ENCODE peak calls at places on chromosomes 13 and 19, in nine cellular contexts. E is cardiac fibroblast; W is H9; Q is HL-60; X is fibroblast of pulmonary artery; V is T1000; H is neural progenitor cell; K is activated CD4-positive, alpha-beta T cell treated with anti-CD3 and anti-CD28 coated beads for 24 hours; B is EL. D is an unnamed sample.

GRCh38 chr13:49307365-49307764 is 59.6 kb downstream of the CDADC1 start:
- DNase-seq in E (peak), W (no peak), Q (no peak), X (no peak), V (no peak), H (no peak), K (no peak), B (no peak), D (no peak)

GRCh38 chr13:24127116-24127631 is 33.3 kb upstream of the SPATA13 start:
- DNase-seq in E (peak), W (no peak), Q (no peak), X (no peak), V (no peak), H (no peak), K (no peak), B (no peak), D (no peak)

GRCh38 chr13:101157261-101157660 is 259.0 kb downstream of the NALCN start:
- DNase-seq in E (no peak), W (no peak), Q (no peak), X (no peak), V (no peak), H (peak), K (no peak), B (peak), D (no peak)

GRCh38 chr19:47253467-47253881 is 2.9 kb upstream of the CCDC9 start:
- DNase-seq in E (peak), W (no peak), Q (no peak), X (peak), V (peak), H (no peak), K (no peak), B (peak), D (no peak)

GRCh38 chr19:43809762-43810696 is 7.8 kb upstream of the LYPD5 start:
- DNase-seq in E (peak), W (no peak), Q (peak), X (peak), V (no peak), H (peak), K (no peak), B (peak), D (peak)

GRCh38 chr19:2962018-2962670 is 15.2 kb upstream of the TLE6 start:
- DNase-seq in E (peak), W (peak), Q (peak), X (peak), V (no peak), H (peak), K (peak), B (peak), D (peak)

GRCh38 chr19:31054430-31054829 is 294.8 kb downstream of the TSHZ3 start:
- DNase-seq in E (peak), W (peak), Q (peak), X (peak), V (no peak), H (peak), K (peak), B (peak), D (peak)

GRCh38 chr19:14166448-14166847 is 30.1 kb upstream of the ASF1B start:
- DNase-seq in E (no peak), W (no peak), Q (no peak), X (no peak), V (no peak), H (no peak), K (no peak), B (no peak), D (no peak)

GRCh38 chr19:56367829-56368711 is 25.3 kb downstream of the ZNF582 start:
- DNase-seq in E (peak), W (peak), Q (peak), X (peak), V (peak), H (peak), K (peak), B (peak), D (peak)

GRCh38 chr19:9352505-9352904 is 10.3 kb upstream of the ZNF177 start:
- DNase-seq in E (no peak), W (no peak), Q (no peak), X (no peak), V (no peak), H (no peak), K (no peak), B (no peak), D (no peak)

GRCh38 chr19:53045536-53045935 is 996 bp downstream of the ERVV-2 start:
- DNase-seq in E (no peak), W (no peak), Q (no peak), X (no peak), V (no peak), H (no peak), K (no peak), B (no peak), D (no peak)

GRCh38 chr19:1377965-1378785 is 5.5 kb upstream of the NDUFS7 start:
- DNase-seq in E (no peak), W (no peak), Q (no peak), X (no peak), V (no peak), H (no peak), K (no peak), B (no peak), D (no peak)

GRCh38 chr13:65468628-65469027 is 1761.5 kb downstream of the PCDH9 start:
- DNase-seq in E (peak), W (no peak), Q (peak), X (peak), V (no peak), H (no peak), K (no peak), B (peak), D (no peak)

GRCh38 chr19:32372726-32373613 is 27.6 kb downstream of the ZNF507 start:
- DNase-seq in E (peak), W (no peak), Q (no peak), X (peak), V (peak), H (no peak), K (no peak), B (peak), D (no peak)

GRCh38 chr19:42284066-42284501 is 15.0 kb downstream of the CIC start:
- DNase-seq in E (peak), W (no peak), Q (peak), X (peak), V (peak), H (peak), K (no peak), B (peak), D (peak)

GRCh38 chr13:31119966-31120733 is 41.6 kb downstream of the HSPH1 start:
- DNase-seq in E (peak), W (no peak), Q (no peak), X (peak), V (no peak), H (no peak), K (no peak), B (no peak), D (peak)

GRCh38 chr13:90568165-90568564 is 779.3 kb upstream of the MIR17HG start:
- DNase-seq in E (no peak), W (no peak), Q (no peak), X (no peak), V (no peak), H (no peak), K (no peak), B (no peak), D (no peak)

GRCh38 chr19:609001-609340 is 19.3 kb downstream of the HCN2 start:
- DNase-seq in E (no peak), W (no peak), Q (peak), X (no peak), V (no peak), H (no peak), K (no peak), B (no peak), D (no peak)

GRCh38 chr19:39727070-39727800 is 10.6 kb downstream of the CLC start:
- DNase-seq in E (no peak), W (no peak), Q (no peak), X (no peak), V (no peak), H (no peak), K (no peak), B (no peak), D (no peak)

GRCh38 chr13:113904411-113904810 is 40.5 kb upstream of the GAS6 start:
- DNase-seq in E (peak), W (peak), Q (no peak), X (peak), V (no peak), H (peak), K (no peak), B (peak), D (no peak)

GRCh38 chr13:41458187-41458938 is 1.0 kb downstream of the RGCC start:
- DNase-seq in E (no peak), W (peak), Q (no peak), X (no peak), V (no peak), H (peak), K (no peak), B (peak), D (peak)

GRCh38 chr13:48709213-48709612 is 55.5 kb downstream of the CYSLTR2 start:
- DNase-seq in E (no peak), W (no peak), Q (no peak), X (no peak), V (no peak), H (no peak), K (no peak), B (no peak), D (no peak)

D was measured in left kidney.